ENCODE peak calls at places on chromosome 21, in seven cellular contexts. X is SJSA1; F is adrenal gland; A is naive thymus-derived CD4-positive, alpha-beta T cell; G is stomach; H is cardiac muscle cell; L is fibroblast of lung. B is an unnamed sample.
A peak's percentile ranks its signal among the peaks of the same experiment; 100 is the strongest.

GRCh38 chr21:42460391-42461184 is 35.4 kb downstream of the RSPH1 start:
- DNase-seq in X (peak; percentile 33), F (peak; percentile 5), A (no peak), G (no peak), H (no peak), L (no peak), B (no peak)

GRCh38 chr21:30463713-30464112 is 16.5 kb downstream of the KRTAP19-1 start:
- DNase-seq in X (no peak), F (no peak), A (no peak), G (no peak), H (no peak), L (no peak), B (no peak)

GRCh38 chr21:40681164-40681859 is 165.6 kb downstream of the DSCAM start:
- DNase-seq in X (no peak), F (no peak), A (no peak), G (no peak), H (no peak), L (peak; percentile 15), B (no peak)

GRCh38 chr21:41482321-41482720 is 25.6 kb downstream of the TMPRSS2 start:
- DNase-seq in X (no peak), F (no peak), A (no peak), G (no peak), H (peak; percentile 28), L (peak; percentile 95), B (no peak)

GRCh38 chr21:21559285-21560045 is 561.3 kb downstream of the NCAM2 start:
- DNase-seq in X (no peak), F (no peak), A (no peak), G (no peak), H (no peak), L (peak; percentile 7), B (no peak)

GRCh38 chr21:27329255-27329851 is 362.5 kb upstream of the ADAMTS5 start:
- DNase-seq in X (no peak), F (no peak), A (no peak), G (no peak), H (peak; percentile 51), L (no peak), B (peak; percentile 6)

GRCh38 chr21:42019101-42019605 is 9.0 kb upstream of the ZBTB21 start:
- DNase-seq in X (no peak), F (no peak), A (no peak), G (peak; percentile 60), H (no peak), L (no peak), B (no peak)

GRCh38 chr21:44766818-44767354 is 34.7 kb downstream of the UBE2G2 start:
- DNase-seq in X (peak; percentile 44), F (no peak), A (no peak), G (no peak), H (no peak), L (no peak), B (no peak)

GRCh38 chr21:15804247-15804985 is 74.6 kb downstream of the USP25 start:
- DNase-seq in X (no peak), F (no peak), A (no peak), G (no peak), H (no peak), L (no peak), B (no peak)

GRCh38 chr21:35039595-35040291 is 9.4 kb downstream of the RUNX1 start:
- DNase-seq in X (no peak), F (no peak), A (no peak), G (no peak), H (no peak), L (no peak), B (no peak)

GRCh38 chr21:43989401-43989800 is 22.7 kb upstream of the TRAPPC10 start:
- DNase-seq in X (no peak), F (no peak), A (no peak), G (no peak), H (no peak), L (no peak), B (no peak)

GRCh38 chr21:38027901-38028300 is 111.6 kb upstream of the KCNJ6 start:
- DNase-seq in X (no peak), F (no peak), A (no peak), G (no peak), H (peak; percentile 3), L (peak; percentile 51), B (peak; percentile 16)

GRCh38 chr21:44947111-44947929 is 7.5 kb downstream of the SLX9 start:
- DNase-seq in X (no peak), F (no peak), A (no peak), G (no peak), H (no peak), L (no peak), B (no peak)

GRCh38 chr21:41483973-41484372 is 24.0 kb downstream of the TMPRSS2 start:
- DNase-seq in X (no peak), F (no peak), A (no peak), G (no peak), H (no peak), L (no peak), B (no peak)

GRCh38 chr21:20538039-20538658 is 460.1 kb upstream of the NCAM2 start:
- DNase-seq in X (no peak), F (no peak), A (no peak), G (no peak), H (no peak), L (no peak), B (no peak)

GRCh38 chr21:38664315-38664714 is 141.4 kb upstream of the ETS2 start:
- DNase-seq in X (no peak), F (no peak), A (no peak), G (no peak), H (no peak), L (no peak), B (no peak)

GRCh38 chr21:39094847-39095525 is 88.3 kb downstream of the PSMG1 start:
- DNase-seq in X (no peak), F (no peak), A (no peak), G (no peak), H (peak; percentile 97), L (peak; percentile 95), B (no peak)

GRCh38 chr21:44727757-44728156 is 16.4 kb upstream of the TSPEAR start:
- DNase-seq in X (peak; percentile 40), F (no peak), A (no peak), G (no peak), H (no peak), L (no peak), B (no peak)

GRCh38 chr21:20998886-20999285 is 677 bp downstream of the NCAM2 start:
- DNase-seq in X (no peak), F (no peak), A (no peak), G (no peak), H (no peak), L (no peak), B (no peak)

GRCh38 chr21:16908087-16908486 is 604.8 kb upstream of the CXADR start:
- DNase-seq in X (no peak), F (no peak), A (no peak), G (no peak), H (no peak), L (peak; percentile 80), B (peak; percentile 76)

GRCh38 chr21:44970766-44971671 is 31.2 kb downstream of the SLX9 start:
- DNase-seq in X (no peak), F (no peak), A (no peak), G (no peak), H (no peak), L (no peak), B (no peak)

GRCh38 chr21:19326581-19327319 is 923.2 kb upstream of the TMPRSS15 start:
- DNase-seq in X (no peak), F (no peak), A (no peak), G (no peak), H (no peak), L (no peak), B (no peak)

DNA sequence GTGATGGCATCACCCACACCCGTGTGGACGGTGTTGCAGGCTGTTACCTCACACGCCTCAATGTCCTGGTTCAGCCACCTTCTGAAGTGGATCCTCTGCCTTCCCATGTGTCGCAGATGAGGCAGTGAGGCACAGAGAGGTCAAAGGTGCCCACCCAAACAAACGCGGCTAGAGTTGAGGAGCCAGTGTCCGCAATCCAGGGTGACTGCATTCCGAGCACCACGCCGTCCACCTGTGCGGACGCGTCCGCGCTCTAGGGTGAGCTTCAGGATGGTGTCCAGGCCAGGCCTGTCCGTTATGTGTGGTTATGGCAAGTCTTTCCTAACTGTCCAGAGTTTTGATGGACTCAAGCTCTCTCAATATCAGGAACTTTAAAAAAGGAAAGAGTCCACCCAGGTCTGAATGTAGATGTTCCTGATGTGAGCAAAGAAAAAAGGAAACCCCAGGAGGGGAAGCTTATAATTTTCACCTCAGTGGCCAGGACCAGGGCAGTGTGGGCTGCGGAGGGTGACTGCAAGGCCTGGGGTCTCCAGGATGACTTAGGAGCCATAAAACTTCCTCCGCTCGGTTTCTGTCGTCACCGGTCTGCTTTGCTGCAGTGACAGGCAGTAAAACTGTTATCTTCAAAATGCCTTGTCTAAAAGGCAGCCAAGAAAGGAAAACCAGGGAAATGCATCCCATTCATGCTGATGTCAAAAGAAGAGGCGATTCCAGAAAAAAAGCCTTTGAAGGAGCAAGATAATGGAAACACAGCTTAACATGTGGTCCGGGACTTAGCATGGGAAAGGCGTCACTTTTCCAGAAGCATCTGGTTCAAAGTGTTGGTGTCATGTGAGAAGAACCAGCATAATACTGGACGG is 41.8 kb downstream of the COL6A1 start:
- DNase-seq in X (no peak), F (no peak), A (no peak), G (no peak), H (peak; percentile 56), L (no peak), B (no peak)
- H3K4me3 ChIP-seq in X (no peak overlapping the region), F (no peak overlapping the region), A (no peak overlapping the region), G (no peak overlapping the region), H (no peak overlapping the region), L (no peak overlapping the region), B (no peak overlapping the region)

DNA sequence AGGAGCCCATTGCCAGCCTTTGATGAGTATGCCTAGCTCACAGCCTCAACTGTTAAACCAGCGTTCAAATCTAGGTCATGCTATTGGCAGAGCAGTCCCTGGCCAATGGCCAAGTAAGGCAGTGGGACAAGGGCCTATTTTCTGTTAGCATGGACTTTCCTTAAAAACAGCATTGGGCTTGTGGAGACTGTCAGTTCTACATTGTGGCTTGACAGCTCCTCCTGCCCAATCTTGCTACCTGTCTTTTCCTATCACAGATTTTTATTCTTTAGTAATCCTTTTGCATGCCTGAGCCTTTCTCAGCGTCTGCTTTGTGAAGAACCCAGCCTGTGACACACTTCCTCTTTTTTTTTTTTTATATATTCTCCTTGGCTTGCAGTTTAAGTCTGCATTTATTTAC is 56.4 kb downstream of the DIP2A start:
- DNase-seq in X (no peak), F (peak; percentile 83), A (no peak), G (peak; percentile 82), H (peak; percentile 63), L (peak; percentile 35), B (no peak)
- H3K36me3 ChIP-seq in X (peaks cover 50% of the 10 kb centered on the region), F (no peaks in the 10 kb centered on the region), A (peaks cover 43% of the 10 kb centered on the region), G (peaks cover 23% of the 10 kb centered on the region), H (peaks cover 14% of the 10 kb centered on the region), L (peaks cover 4% of the 10 kb centered on the region), B (peaks cover 71% of the 10 kb centered on the region)

DNA sequence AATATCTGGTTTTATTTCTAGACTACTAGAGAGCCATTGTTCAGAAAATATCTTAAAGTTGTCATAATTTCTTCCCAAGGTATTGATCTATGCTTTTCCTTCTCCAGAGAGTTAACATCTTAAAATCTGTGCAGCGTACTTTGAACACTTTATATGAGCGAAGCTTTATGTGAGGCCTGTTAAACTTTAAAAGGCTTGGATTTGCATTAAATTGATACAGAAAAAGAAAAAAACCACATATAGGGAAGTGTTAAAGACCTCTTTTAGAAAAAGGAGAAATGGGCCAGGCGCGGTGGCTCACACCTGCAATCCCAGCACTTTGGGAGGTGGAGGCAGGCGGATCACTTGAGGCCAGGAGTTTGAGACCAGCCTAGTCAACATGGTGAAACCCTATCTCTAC is 59.2 kb upstream of the MORC3 start:
- DNase-seq in X (no peak), F (no peak), A (no peak), G (no peak), H (no peak), L (no peak), B (no peak)
- H3K4me3 ChIP-seq in X (peak overlapping the region; percentile 43), F (no peak overlapping the region), A (peak overlapping the region; percentile 57), G (peak overlapping the region; percentile 38), H (no peak overlapping the region), L (no peak overlapping the region), B (peak overlapping the region; percentile 51)

GRCh38 chr21:33909756-33910155 is 5.8 kb downstream of the ATP5PO start:
- DNase-seq in X (no peak), F (no peak), A (no peak), G (no peak), H (no peak), L (no peak), B (no peak)
- H3K36me3 ChIP-seq in X (peaks cover 78% of the 10 kb centered on the region), F (no peaks in the 10 kb centered on the region), A (peaks cover 66% of the 10 kb centered on the region), G (peaks cover 69% of the 10 kb centered on the region), H (peaks cover 69% of the 10 kb centered on the region), L (peaks cover 23% of the 10 kb centered on the region), B (peaks cover 77% of the 10 kb centered on the region)

B was measured in MG63.